ENCODE peak calls at places on chromosome 1, in eight cellular contexts. One of them, this sample, is unnamed.

GRCh38 chr1:7940745-7941436 is at the start of gene TNFRSF9:
- DNase-seq in GM19239: no peak
- DNase-seq in astrocyte of the spinal cord: peak; percentile 19
- DNase-seq in kidney epithelial cell: no peak
- DNase-seq in activated T-helper 1 cell treated with Interleukin-2 at 50 U/mL for 16 hours: peak; percentile 22
- DNase-seq in HS-5: no peak
- DNase-seq in stimulated activated CD4-positive, alpha-beta T cell treated with anti-CD3 and anti-CD28 coated beads, Interleukin-2, amount 100 ng/mL, for 48 hours: peak; percentile 70
- DNase-seq in EL: peak; percentile 63
- DNase-seq in this sample: no peak

GRCh38 chr1:204706838-204707509 is 21.4 kb upstream of the LRRN2 start:
- DNase-seq in GM19239: no peak
- DNase-seq in astrocyte of the spinal cord: no peak
- DNase-seq in kidney epithelial cell: no peak
- DNase-seq in activated T-helper 1 cell treated with Interleukin-2 at 50 U/mL for 16 hours: no peak
- DNase-seq in HS-5: no peak
- DNase-seq in stimulated activated CD4-positive, alpha-beta T cell treated with anti-CD3 and anti-CD28 coated beads, Interleukin-2, amount 100 ng/mL, for 48 hours: no peak
- DNase-seq in EL: no peak
- DNase-seq in this sample: no peak

GRCh38 chr1:87542697-87543096 is 214.0 kb downstream of the LMO4 start:
- DNase-seq in GM19239: no peak
- DNase-seq in astrocyte of the spinal cord: no peak
- DNase-seq in kidney epithelial cell: no peak
- DNase-seq in activated T-helper 1 cell treated with Interleukin-2 at 50 U/mL for 16 hours: no peak
- DNase-seq in HS-5: no peak
- DNase-seq in stimulated activated CD4-positive, alpha-beta T cell treated with anti-CD3 and anti-CD28 coated beads, Interleukin-2, amount 100 ng/mL, for 48 hours: no peak
- DNase-seq in EL: no peak
- DNase-seq in this sample: no peak

GRCh38 chr1:231929311-231929710 is 302.7 kb downstream of the DISC1 start:
- DNase-seq in GM19239: no peak
- DNase-seq in astrocyte of the spinal cord: peak; percentile 86
- DNase-seq in kidney epithelial cell: peak; percentile 21
- DNase-seq in activated T-helper 1 cell treated with Interleukin-2 at 50 U/mL for 16 hours: no peak
- DNase-seq in HS-5: no peak
- DNase-seq in stimulated activated CD4-positive, alpha-beta T cell treated with anti-CD3 and anti-CD28 coated beads, Interleukin-2, amount 100 ng/mL, for 48 hours: no peak
- DNase-seq in EL: peak; percentile 64
- DNase-seq in this sample: no peak

GRCh38 chr1:59143824-59144223 is 153.1 kb upstream of the FGGY start:
- DNase-seq in GM19239: no peak
- DNase-seq in astrocyte of the spinal cord: no peak
- DNase-seq in kidney epithelial cell: peak; percentile 51
- DNase-seq in activated T-helper 1 cell treated with Interleukin-2 at 50 U/mL for 16 hours: no peak
- DNase-seq in HS-5: no peak
- DNase-seq in stimulated activated CD4-positive, alpha-beta T cell treated with anti-CD3 and anti-CD28 coated beads, Interleukin-2, amount 100 ng/mL, for 48 hours: no peak
- DNase-seq in EL: peak; percentile 58
- DNase-seq in this sample: no peak

GRCh38 chr1:53172751-53173498 is 23.7 kb upstream of the CPT2 start:
- DNase-seq in GM19239: peak; percentile 34
- DNase-seq in astrocyte of the spinal cord: no peak
- DNase-seq in kidney epithelial cell: no peak
- DNase-seq in activated T-helper 1 cell treated with Interleukin-2 at 50 U/mL for 16 hours: no peak
- DNase-seq in HS-5: peak; percentile 44
- DNase-seq in stimulated activated CD4-positive, alpha-beta T cell treated with anti-CD3 and anti-CD28 coated beads, Interleukin-2, amount 100 ng/mL, for 48 hours: no peak
- DNase-seq in EL: peak; percentile 74
- DNase-seq in this sample: no peak

GRCh38 chr1:215899901-215900300 is 332.8 kb downstream of the KCTD3 start:
- DNase-seq in GM19239: no peak
- DNase-seq in astrocyte of the spinal cord: no peak
- DNase-seq in kidney epithelial cell: peak; percentile 2
- DNase-seq in activated T-helper 1 cell treated with Interleukin-2 at 50 U/mL for 16 hours: no peak
- DNase-seq in HS-5: no peak
- DNase-seq in stimulated activated CD4-positive, alpha-beta T cell treated with anti-CD3 and anti-CD28 coated beads, Interleukin-2, amount 100 ng/mL, for 48 hours: no peak
- DNase-seq in EL: no peak
- DNase-seq in this sample: no peak

GRCh38 chr1:23591460-23592208 is 32.3 kb upstream of the ID3 start:
- DNase-seq in GM19239: no peak
- DNase-seq in astrocyte of the spinal cord: no peak
- DNase-seq in kidney epithelial cell: no peak
- DNase-seq in activated T-helper 1 cell treated with Interleukin-2 at 50 U/mL for 16 hours: no peak
- DNase-seq in HS-5: no peak
- DNase-seq in stimulated activated CD4-positive, alpha-beta T cell treated with anti-CD3 and anti-CD28 coated beads, Interleukin-2, amount 100 ng/mL, for 48 hours: no peak
- DNase-seq in EL: no peak
- DNase-seq in this sample: no peak

GRCh38 chr1:233256789-233257188 is 38.7 kb downstream of the PCNX2 start:
- DNase-seq in GM19239: no peak
- DNase-seq in astrocyte of the spinal cord: no peak
- DNase-seq in kidney epithelial cell: no peak
- DNase-seq in activated T-helper 1 cell treated with Interleukin-2 at 50 U/mL for 16 hours: no peak
- DNase-seq in HS-5: no peak
- DNase-seq in stimulated activated CD4-positive, alpha-beta T cell treated with anti-CD3 and anti-CD28 coated beads, Interleukin-2, amount 100 ng/mL, for 48 hours: no peak
- DNase-seq in EL: no peak
- DNase-seq in this sample: no peak

GRCh38 chr1:109793486-109794318 is 30.0 kb upstream of the EPS8L3 start:
- DNase-seq in GM19239: no peak
- DNase-seq in astrocyte of the spinal cord: peak; percentile 88
- DNase-seq in kidney epithelial cell: peak; percentile 93
- DNase-seq in activated T-helper 1 cell treated with Interleukin-2 at 50 U/mL for 16 hours: no peak
- DNase-seq in HS-5: no peak
- DNase-seq in stimulated activated CD4-positive, alpha-beta T cell treated with anti-CD3 and anti-CD28 coated beads, Interleukin-2, amount 100 ng/mL, for 48 hours: no peak
- DNase-seq in EL: peak; percentile 72
- DNase-seq in this sample: no peak

GRCh38 chr1:213982814-213983588 is 4.8 kb upstream of the PROX1 start:
- DNase-seq in GM19239: no peak
- DNase-seq in astrocyte of the spinal cord: no peak
- DNase-seq in kidney epithelial cell: no peak
- DNase-seq in activated T-helper 1 cell treated with Interleukin-2 at 50 U/mL for 16 hours: no peak
- DNase-seq in HS-5: no peak
- DNase-seq in stimulated activated CD4-positive, alpha-beta T cell treated with anti-CD3 and anti-CD28 coated beads, Interleukin-2, amount 100 ng/mL, for 48 hours: no peak
- DNase-seq in EL: no peak
- DNase-seq in this sample: no peak

GRCh38 chr1:235714205-235714897 is 64.8 kb upstream of the GNG4 start:
- DNase-seq in GM19239: no peak
- DNase-seq in astrocyte of the spinal cord: no peak
- DNase-seq in kidney epithelial cell: no peak
- DNase-seq in activated T-helper 1 cell treated with Interleukin-2 at 50 U/mL for 16 hours: no peak
- DNase-seq in HS-5: no peak
- DNase-seq in stimulated activated CD4-positive, alpha-beta T cell treated with anti-CD3 and anti-CD28 coated beads, Interleukin-2, amount 100 ng/mL, for 48 hours: no peak
- DNase-seq in EL: no peak
- DNase-seq in this sample: no peak

GRCh38 chr1:88175631-88176226 is 508.3 kb upstream of the PKN2 start:
- DNase-seq in GM19239: no peak
- DNase-seq in astrocyte of the spinal cord: peak; percentile 62
- DNase-seq in kidney epithelial cell: no peak
- DNase-seq in activated T-helper 1 cell treated with Interleukin-2 at 50 U/mL for 16 hours: no peak
- DNase-seq in HS-5: peak; percentile 14
- DNase-seq in stimulated activated CD4-positive, alpha-beta T cell treated with anti-CD3 and anti-CD28 coated beads, Interleukin-2, amount 100 ng/mL, for 48 hours: no peak
- DNase-seq in EL: peak; percentile 13
- DNase-seq in this sample: no peak

GRCh38 chr1:31615939-31616338 is 1.6 kb upstream of the HCRTR1 start:
- DNase-seq in GM19239: no peak
- DNase-seq in astrocyte of the spinal cord: no peak
- DNase-seq in kidney epithelial cell: no peak
- DNase-seq in activated T-helper 1 cell treated with Interleukin-2 at 50 U/mL for 16 hours: no peak
- DNase-seq in HS-5: no peak
- DNase-seq in stimulated activated CD4-positive, alpha-beta T cell treated with anti-CD3 and anti-CD28 coated beads, Interleukin-2, amount 100 ng/mL, for 48 hours: no peak
- DNase-seq in EL: no peak
- DNase-seq in this sample: no peak

This sample was measured in esophagus squamous epithelium.